ENCODE peak calls at places on chromosomes 16 and 17, in five cellular contexts. One of them, this sample, is unnamed.
A peak's percentile ranks its signal among the peaks of the same experiment; 100 is the strongest.

GRCh38 chr16:20928774-20929411 is 28.3 kb downstream of the LYRM1 start:
- DNase-seq in spleen: no peak
- DNase-seq in body of pancreas: no peak
- DNase-seq in right lobe of liver: no peak
- DNase-seq in heart left ventricle: no peak
- DNase-seq in this sample: no peak

GRCh38 chr17:82390860-82391435 is 19.4 kb downstream of the UTS2R start:
- DNase-seq in spleen: no peak
- DNase-seq in body of pancreas: no peak
- DNase-seq in right lobe of liver: no peak
- DNase-seq in heart left ventricle: no peak
- DNase-seq in this sample: no peak

GRCh38 chr16:1807626-1808025 is 14.1 kb upstream of the IGFALS start:
- DNase-seq in spleen: no peak
- DNase-seq in body of pancreas: no peak
- DNase-seq in right lobe of liver: no peak
- DNase-seq in heart left ventricle: no peak
- DNase-seq in this sample: no peak

GRCh38 chr17:37701424-37702020 is 43.3 kb downstream of the HNF1B start:
- DNase-seq in spleen: no peak
- DNase-seq in body of pancreas: peak; percentile 73
- DNase-seq in right lobe of liver: peak; percentile 71
- DNase-seq in heart left ventricle: no peak
- DNase-seq in this sample: no peak

GRCh38 chr16:13554020-13554419 is 365.9 kb upstream of the ERCC4 start:
- DNase-seq in spleen: no peak
- DNase-seq in body of pancreas: no peak
- DNase-seq in right lobe of liver: no peak
- DNase-seq in heart left ventricle: no peak
- DNase-seq in this sample: no peak

GRCh38 chr17:77366558-77367245 is 225.9 kb downstream of the SEC14L1 start:
- DNase-seq in spleen: peak; percentile 78
- DNase-seq in body of pancreas: peak; percentile 35
- DNase-seq in right lobe of liver: no peak
- DNase-seq in heart left ventricle: no peak
- DNase-seq in this sample: peak; percentile 43

GRCh38 chr16:53545433-53545832 is 42.4 kb upstream of the AKTIP start:
- DNase-seq in spleen: peak; percentile 80
- DNase-seq in body of pancreas: no peak
- DNase-seq in right lobe of liver: no peak
- DNase-seq in heart left ventricle: no peak
- DNase-seq in this sample: no peak

GRCh38 chr17:81064746-81065475 is 30.0 kb downstream of the BAIAP2 start:
- DNase-seq in spleen: no peak
- DNase-seq in body of pancreas: no peak
- DNase-seq in right lobe of liver: peak; percentile 86
- DNase-seq in heart left ventricle: no peak
- DNase-seq in this sample: no peak

GRCh38 chr16:3101018-3101840 is 2.1 kb upstream of the ZSCAN10 start:
- DNase-seq in spleen: peak; percentile 55
- DNase-seq in body of pancreas: no peak
- DNase-seq in right lobe of liver: peak; percentile 46
- DNase-seq in heart left ventricle: no peak
- DNase-seq in this sample: no peak

GRCh38 chr16:11004957-11005610 is 60.7 kb downstream of the CLEC16A start:
- DNase-seq in spleen: no peak
- DNase-seq in body of pancreas: no peak
- DNase-seq in right lobe of liver: no peak
- DNase-seq in heart left ventricle: no peak
- DNase-seq in this sample: no peak

GRCh38 chr16:54286330-54287017 is at the start of gene IRX3:
- DNase-seq in spleen: no peak
- DNase-seq in body of pancreas: peak; percentile 52
- DNase-seq in right lobe of liver: peak; percentile 75
- DNase-seq in heart left ventricle: peak; percentile 96
- DNase-seq in this sample: peak; percentile 29

GRCh38 chr16:3259097-3259496 is 2.7 kb upstream of the MEFV start:
- DNase-seq in spleen: no peak
- DNase-seq in body of pancreas: peak; percentile 10
- DNase-seq in right lobe of liver: peak; percentile 81
- DNase-seq in heart left ventricle: peak; percentile 48
- DNase-seq in this sample: no peak

GRCh38 chr16:12199524-12199923 is 223.0 kb downstream of the SNX29 start:
- DNase-seq in spleen: no peak
- DNase-seq in body of pancreas: no peak
- DNase-seq in right lobe of liver: no peak
- DNase-seq in heart left ventricle: no peak
- DNase-seq in this sample: no peak

GRCh38 chr16:52114414-52114813 is 432.5 kb downstream of the TOX3 start:
- DNase-seq in spleen: no peak
- DNase-seq in body of pancreas: no peak
- DNase-seq in right lobe of liver: no peak
- DNase-seq in heart left ventricle: no peak
- DNase-seq in this sample: no peak

GRCh38 chr16:22813223-22813945 is 578 bp upstream of the HS3ST2 start:
- DNase-seq in spleen: no peak
- DNase-seq in body of pancreas: peak; percentile 24
- DNase-seq in right lobe of liver: no peak
- DNase-seq in heart left ventricle: peak; percentile 51
- DNase-seq in this sample: no peak

DNA sequence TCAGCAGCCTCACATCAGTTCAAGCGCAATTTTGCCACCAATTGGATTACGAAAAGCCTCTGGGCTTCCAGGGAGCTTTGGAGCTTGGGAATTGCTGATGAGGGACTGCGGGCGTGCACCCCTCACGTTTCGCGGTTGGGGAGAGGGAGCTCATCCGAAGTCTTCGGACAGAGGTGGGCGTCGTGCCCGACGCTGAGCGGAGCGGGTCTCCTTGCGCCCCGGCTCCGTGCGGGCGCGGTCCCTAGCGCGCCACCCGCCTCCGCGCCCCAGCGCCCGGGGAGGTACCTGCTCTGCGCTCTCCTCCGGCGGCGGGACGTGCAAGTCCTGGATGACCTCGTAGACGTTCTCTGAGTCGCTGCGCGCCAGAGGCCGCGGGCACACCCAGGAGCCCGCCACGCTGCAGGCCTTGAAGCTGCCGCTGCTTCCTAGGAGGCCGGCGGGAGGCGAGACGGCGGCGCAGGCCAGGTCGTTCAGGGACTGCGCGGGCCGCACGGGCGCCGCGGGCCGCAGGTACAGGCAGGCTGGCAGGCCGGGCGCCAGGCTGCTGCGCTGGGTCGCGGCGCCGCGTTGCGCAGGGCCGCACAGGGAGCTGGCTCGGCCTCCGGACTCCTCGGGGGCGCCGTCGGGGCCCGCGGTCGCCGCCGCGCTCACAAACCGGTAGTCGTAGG is 3.2 kb downstream of the ARHGAP27 start:
- DNase-seq in spleen: peak; percentile 80
- DNase-seq in body of pancreas: peak; percentile 44
- DNase-seq in right lobe of liver: no peak
- DNase-seq in heart left ventricle: peak; percentile 27
- DNase-seq in this sample: no peak
- TF ChIP-seq POLR2A in spleen: no peak
- TF ChIP-seq POLR2A in body of pancreas: no peak
- TF ChIP-seq POLR2A in right lobe of liver: no peak
- TF ChIP-seq POLR2A in heart left ventricle: no peak
- TF ChIP-seq POLR2A in this sample: no peak

GRCh38 chr17:50690887-50691549 is 16.7 kb downstream of the ANKRD40 start:
- DNase-seq in spleen: no peak
- DNase-seq in body of pancreas: peak; percentile 32
- DNase-seq in right lobe of liver: no peak
- DNase-seq in heart left ventricle: no peak
- DNase-seq in this sample: no peak
- H3K27me3 ChIP-seq in spleen: no peaks in the 10 kb centered on the region
- H3K27me3 ChIP-seq in body of pancreas: no peaks in the 10 kb centered on the region
- H3K27me3 ChIP-seq in right lobe of liver: no peaks in the 10 kb centered on the region
- H3K27me3 ChIP-seq in heart left ventricle: no peaks in the 10 kb centered on the region
- H3K27me3 ChIP-seq in this sample: no peaks in the 10 kb centered on the region

GRCh38 chr17:50682441-50682840 is 25.3 kb downstream of the ANKRD40 start:
- DNase-seq in spleen: no peak
- DNase-seq in body of pancreas: no peak
- DNase-seq in right lobe of liver: no peak
- DNase-seq in heart left ventricle: no peak
- DNase-seq in this sample: no peak
- H3K27ac ChIP-seq in spleen: no peak overlapping the region
- H3K27ac ChIP-seq in body of pancreas: no peak overlapping the region
- H3K27ac ChIP-seq in right lobe of liver: peak overlapping the region; percentile 70
- H3K27ac ChIP-seq in heart left ventricle: no peak overlapping the region
- H3K27ac ChIP-seq in this sample: no peak overlapping the region

GRCh38 chr16:57082664-57083063 is 9.7 kb upstream of the CPNE2 start:
- DNase-seq in spleen: no peak
- DNase-seq in body of pancreas: no peak
- DNase-seq in right lobe of liver: no peak
- DNase-seq in heart left ventricle: no peak
- DNase-seq in this sample: no peak
- TF ChIP-seq POLR2A in spleen: no peak
- TF ChIP-seq POLR2A in body of pancreas: no peak
- TF ChIP-seq POLR2A in right lobe of liver: no peak
- TF ChIP-seq POLR2A in heart left ventricle: no peak
- TF ChIP-seq POLR2A in this sample: no peak

DNA sequence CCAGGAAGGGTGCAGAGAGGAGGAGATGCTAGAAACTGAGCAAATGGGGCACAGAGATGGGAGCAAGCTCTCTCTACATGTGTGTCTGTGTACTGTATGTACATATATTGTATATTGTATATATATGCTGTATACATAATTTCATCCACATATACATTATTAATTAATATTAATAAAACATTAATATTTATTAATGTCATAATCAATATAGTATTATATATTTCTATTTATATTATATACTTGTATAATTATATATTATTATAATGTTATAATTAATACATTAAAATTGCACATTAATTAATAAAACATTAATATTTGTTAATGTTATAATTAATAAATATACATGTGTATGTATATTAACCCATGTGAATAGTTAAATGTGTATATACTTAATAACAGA is 31.5 kb upstream of the FOXF1 start:
- DNase-seq in spleen: no peak
- DNase-seq in body of pancreas: no peak
- DNase-seq in right lobe of liver: no peak
- DNase-seq in heart left ventricle: no peak
- DNase-seq in this sample: no peak
- H3K27me3 ChIP-seq in spleen: peaks cover 25% of the 10 kb centered on the region
- H3K27me3 ChIP-seq in body of pancreas: no peaks in the 10 kb centered on the region
- H3K27me3 ChIP-seq in right lobe of liver: no peaks in the 10 kb centered on the region
- H3K27me3 ChIP-seq in heart left ventricle: peaks cover 25% of the 10 kb centered on the region
- H3K27me3 ChIP-seq in this sample: no peaks in the 10 kb centered on the region

DNA sequence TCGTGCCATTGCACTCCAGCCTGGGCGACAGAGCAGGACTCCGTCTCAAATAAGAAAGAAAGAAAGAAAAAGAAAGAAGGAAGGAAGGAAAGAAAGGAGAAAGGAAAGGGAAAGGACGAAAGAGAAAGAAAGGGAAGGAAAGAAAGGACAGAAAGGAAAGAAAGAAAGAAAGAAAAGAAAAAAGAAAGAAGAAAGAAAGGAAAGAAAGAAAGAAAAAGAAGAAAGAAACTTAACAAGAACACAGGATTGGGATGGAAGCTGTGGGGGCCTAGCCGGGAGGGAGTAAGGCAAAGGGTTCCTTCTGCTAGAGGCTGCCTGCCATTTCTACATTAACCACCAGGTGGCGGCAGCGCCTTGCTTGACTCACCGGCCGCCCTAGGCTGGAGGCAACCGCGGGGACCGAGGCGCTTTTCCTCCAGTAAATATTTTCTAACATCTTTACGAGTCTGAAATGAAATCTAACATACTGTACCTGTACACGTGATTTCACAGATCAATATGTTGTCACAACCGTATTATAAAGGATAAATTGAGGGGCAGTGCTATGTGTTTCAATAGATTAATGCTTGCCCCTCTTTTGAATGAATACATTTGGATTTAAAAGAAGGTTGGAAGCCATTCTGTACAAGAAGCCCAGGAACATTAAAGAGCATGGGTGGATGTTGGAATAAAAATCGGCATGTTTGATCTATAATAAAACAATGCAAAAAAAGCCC is 6.1 kb downstream of the GJD3 start:
- DNase-seq in spleen: peak; percentile 97
- DNase-seq in body of pancreas: peak; percentile 96
- DNase-seq in right lobe of liver: peak; percentile 89
- DNase-seq in heart left ventricle: peak; percentile 92
- DNase-seq in this sample: peak; percentile 93
- H3K27ac ChIP-seq in spleen: no peak overlapping the region
- H3K27ac ChIP-seq in body of pancreas: no peak overlapping the region
- H3K27ac ChIP-seq in right lobe of liver: no peak overlapping the region
- H3K27ac ChIP-seq in heart left ventricle: no peak overlapping the region
- H3K27ac ChIP-seq in this sample: no peak overlapping the region

GRCh38 chr17:5164465-5164864 is 27.2 kb downstream of the ZNF594 start:
- DNase-seq in spleen: no peak
- DNase-seq in body of pancreas: no peak
- DNase-seq in right lobe of liver: no peak
- DNase-seq in heart left ventricle: no peak
- DNase-seq in this sample: no peak
- TF ChIP-seq POLR2A in spleen: no peak
- TF ChIP-seq POLR2A in body of pancreas: no peak
- TF ChIP-seq POLR2A in right lobe of liver: no peak
- TF ChIP-seq POLR2A in heart left ventricle: no peak
- TF ChIP-seq POLR2A in this sample: no peak

GRCh38 chr17:4748687-4749086 is 9.0 kb upstream of the CXCL16 start:
- DNase-seq in spleen: no peak
- DNase-seq in body of pancreas: no peak
- DNase-seq in right lobe of liver: no peak
- DNase-seq in heart left ventricle: no peak
- DNase-seq in this sample: no peak
- H3K27me3 ChIP-seq in spleen: peaks cover 20% of the 10 kb centered on the region
- H3K27me3 ChIP-seq in body of pancreas: peaks cover 23% of the 10 kb centered on the region
- H3K27me3 ChIP-seq in right lobe of liver: no peaks in the 10 kb centered on the region
- H3K27me3 ChIP-seq in heart left ventricle: peaks cover 16% of the 10 kb centered on the region
- H3K27me3 ChIP-seq in this sample: no peaks in the 10 kb centered on the region

GRCh38 chr17:2194778-2195417 is 108.7 kb downstream of the SMG6 start:
- DNase-seq in spleen: no peak
- DNase-seq in body of pancreas: no peak
- DNase-seq in right lobe of liver: no peak
- DNase-seq in heart left ventricle: no peak
- DNase-seq in this sample: no peak
- H3K27ac ChIP-seq in spleen: no peak overlapping the region
- H3K27ac ChIP-seq in body of pancreas: no peak overlapping the region
- H3K27ac ChIP-seq in right lobe of liver: no peak overlapping the region
- H3K27ac ChIP-seq in heart left ventricle: no peak overlapping the region
- H3K27ac ChIP-seq in this sample: no peak overlapping the region

GRCh38 chr17:68324114-68324513 is 32.8 kb downstream of the ARSG start:
- DNase-seq in spleen: no peak
- DNase-seq in body of pancreas: no peak
- DNase-seq in right lobe of liver: no peak
- DNase-seq in heart left ventricle: no peak
- DNase-seq in this sample: no peak
- TF ChIP-seq POLR2A in spleen: no peak
- TF ChIP-seq POLR2A in body of pancreas: no peak
- TF ChIP-seq POLR2A in right lobe of liver: no peak
- TF ChIP-seq POLR2A in heart left ventricle: no peak
- TF ChIP-seq POLR2A in this sample: no peak